ENCODE peak calls at places on chromosomes 12 and 14, in five cellular contexts. One of them, this sample, is unnamed.

GRCh38 chr14:100382106-100382455 is 58.9 kb downstream of the SLC25A47 start:
- DNase-seq in HepG2: no peak
- DNase-seq in K562: no peak
- DNase-seq in PC-3: no peak
- DNase-seq in IMR-90: no peak
- DNase-seq in this sample: no peak

GRCh38 chr14:86521032-86521730 is 991.2 kb downstream of the FLRT2 start:
- DNase-seq in HepG2: no peak
- DNase-seq in PC-3: no peak
- DNase-seq in IMR-90: no peak
- DNase-seq in K562: no peak
- DNase-seq in this sample: no peak

GRCh38 chr14:83974647-83975163 is 1555.2 kb upstream of the FLRT2 start:
- DNase-seq in K562: no peak
- DNase-seq in IMR-90: no peak
- DNase-seq in HepG2: no peak
- DNase-seq in PC-3: no peak
- DNase-seq in this sample: no peak

GRCh38 chr14:51006781-51007211 is 62.5 kb upstream of the PYGL start:
- DNase-seq in HepG2: no peak
- DNase-seq in PC-3: peak
- DNase-seq in K562: no peak
- DNase-seq in IMR-90: peak
- DNase-seq in this sample: no peak

GRCh38 chr12:72523754-72524153 is 251.6 kb downstream of the TRHDE start:
- DNase-seq in PC-3: no peak
- DNase-seq in IMR-90: no peak
- DNase-seq in HepG2: no peak
- DNase-seq in K562: no peak
- DNase-seq in this sample: no peak

GRCh38 chr12:20602671-20603402 is 92.3 kb upstream of the SLCO1C1 start:
- DNase-seq in IMR-90: peak
- DNase-seq in HepG2: no peak
- DNase-seq in PC-3: peak
- DNase-seq in K562: no peak
- DNase-seq in this sample: no peak

GRCh38 chr14:75274899-75275569 is 3.6 kb upstream of the FOS start:
- DNase-seq in HepG2: no peak
- DNase-seq in K562: no peak
- DNase-seq in PC-3: no peak
- DNase-seq in IMR-90: peak
- DNase-seq in this sample: no peak

GRCh38 chr12:17550011-17550410 is 540.0 kb downstream of the RERGL start:
- DNase-seq in IMR-90: no peak
- DNase-seq in HepG2: no peak
- DNase-seq in K562: no peak
- DNase-seq in PC-3: no peak
- DNase-seq in this sample: no peak

GRCh38 chr14:102873546-102874061 is 48.9 kb upstream of the AMN start:
- DNase-seq in K562: no peak
- DNase-seq in PC-3: no peak
- DNase-seq in HepG2: peak
- DNase-seq in IMR-90: no peak
- DNase-seq in this sample: no peak

GRCh38 chr12:13196302-13196921 is at the start of gene EMP1:
- DNase-seq in PC-3: peak
- DNase-seq in IMR-90: peak
- DNase-seq in K562: no peak
- DNase-seq in HepG2: peak
- DNase-seq in this sample: peak

GRCh38 chr12:107660861-107661415 is 24.7 kb upstream of the PWP1 start:
- DNase-seq in K562: no peak
- DNase-seq in IMR-90: no peak
- DNase-seq in HepG2: no peak
- DNase-seq in PC-3: no peak
- DNase-seq in this sample: no peak

GRCh38 chr12:124479680-124480468 is 87.5 kb downstream of the NCOR2 start:
- DNase-seq in IMR-90: no peak
- DNase-seq in K562: no peak
- DNase-seq in HepG2: no peak
- DNase-seq in PC-3: no peak
- DNase-seq in this sample: peak

GRCh38 chr14:68137704-68138619 is 318.4 kb downstream of the RAD51B start:
- DNase-seq in IMR-90: peak
- DNase-seq in K562: peak
- DNase-seq in HepG2: peak
- DNase-seq in PC-3: peak
- DNase-seq in this sample: peak

GRCh38 chr14:59918824-59919581 is 941 bp upstream of the LRRC9 start:
- DNase-seq in K562: peak
- DNase-seq in PC-3: peak
- DNase-seq in IMR-90: peak
- DNase-seq in HepG2: peak
- DNase-seq in this sample: peak

GRCh38 chr12:106957617-106958016 is 1.9 kb downstream of the TMEM263 start:
- DNase-seq in PC-3: no peak
- DNase-seq in IMR-90: no peak
- DNase-seq in K562: no peak
- DNase-seq in HepG2: no peak
- DNase-seq in this sample: no peak

GRCh38 chr14:106268013-106268727 is 741.8 kb downstream of the TMEM121 start:
- DNase-seq in IMR-90: no peak
- DNase-seq in PC-3: no peak
- DNase-seq in K562: peak
- DNase-seq in HepG2: no peak
- DNase-seq in this sample: no peak

GRCh38 chr12:89470741-89471504 is 53.7 kb downstream of the GALNT4 start:
- DNase-seq in HepG2: peak
- DNase-seq in PC-3: peak
- DNase-seq in K562: peak
- DNase-seq in IMR-90: peak
- DNase-seq in this sample: peak

GRCh38 chr14:74671789-74672188 is 41.1 kb downstream of the AREL1 start:
- DNase-seq in HepG2: no peak
- DNase-seq in PC-3: peak
- DNase-seq in K562: no peak
- DNase-seq in IMR-90: peak
- DNase-seq in this sample: no peak

GRCh38 chr14:45434221-45434620 is 181.2 kb upstream of the MIS18BP1 start:
- DNase-seq in IMR-90: no peak
- DNase-seq in HepG2: no peak
- DNase-seq in PC-3: no peak
- DNase-seq in K562: no peak
- DNase-seq in this sample: no peak

GRCh38 chr14:97523936-97524335 is 726.8 kb downstream of the VRK1 start:
- DNase-seq in IMR-90: no peak
- DNase-seq in HepG2: no peak
- DNase-seq in PC-3: peak
- DNase-seq in K562: no peak
- DNase-seq in this sample: no peak
- H2AFZ ChIP-seq in IMR-90: no peak
- H2AFZ ChIP-seq in HepG2: no peak
- H2AFZ ChIP-seq in PC-3: peak
- H2AFZ ChIP-seq in K562: no peak
- H2AFZ ChIP-seq in this sample: no peak

GRCh38 chr14:29953501-29953900 is 25.9 kb upstream of the PRKD1 start:
- DNase-seq in PC-3: no peak
- DNase-seq in IMR-90: no peak
- DNase-seq in K562: no peak
- DNase-seq in HepG2: no peak
- DNase-seq in this sample: no peak
- H3K4me2 ChIP-seq in PC-3: no peak
- H3K4me2 ChIP-seq in IMR-90: no peak
- H3K4me2 ChIP-seq in K562: no peak
- H3K4me2 ChIP-seq in HepG2: no peak
- H3K4me2 ChIP-seq in this sample: no peak

DNA sequence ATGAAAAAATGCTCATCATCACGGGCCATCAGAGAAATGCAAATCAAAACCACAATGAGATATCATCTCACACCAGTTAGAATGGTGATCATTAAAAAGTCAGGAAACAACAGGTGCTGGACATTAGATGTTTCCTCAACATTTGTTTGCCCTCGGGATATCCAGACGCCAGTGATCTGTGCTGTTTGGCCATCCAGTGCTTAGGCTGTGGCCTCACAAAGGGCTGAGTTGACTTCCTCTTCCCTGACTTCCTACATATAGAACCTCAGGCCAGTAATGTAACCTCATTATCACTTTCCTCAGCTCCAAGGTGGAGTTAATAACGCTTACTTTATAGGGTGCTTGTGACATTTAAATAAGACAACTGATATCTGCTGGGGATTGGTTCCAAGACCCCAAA is 51.8 kb downstream of the SLC15A5 start:
- DNase-seq in HepG2: no peak
- DNase-seq in IMR-90: no peak
- DNase-seq in PC-3: no peak
- DNase-seq in K562: no peak
- DNase-seq in this sample: no peak
- H2AFZ ChIP-seq in HepG2: no peak
- H2AFZ ChIP-seq in IMR-90: no peak
- H2AFZ ChIP-seq in PC-3: no peak
- H2AFZ ChIP-seq in K562: no peak
- H2AFZ ChIP-seq in this sample: no peak

GRCh38 chr14:93032301-93032929 is 83.3 kb downstream of the ITPK1 start:
- DNase-seq in IMR-90: no peak
- DNase-seq in HepG2: no peak
- DNase-seq in PC-3: peak
- DNase-seq in K562: no peak
- DNase-seq in this sample: peak
- H3K4me2 ChIP-seq in IMR-90: no peak
- H3K4me2 ChIP-seq in HepG2: no peak
- H3K4me2 ChIP-seq in PC-3: peak
- H3K4me2 ChIP-seq in K562: no peak
- H3K4me2 ChIP-seq in this sample: peak

GRCh38 chr14:70894868-70895267 is 12.4 kb upstream of the PCNX1 start:
- DNase-seq in K562: no peak
- DNase-seq in IMR-90: peak
- DNase-seq in HepG2: peak
- DNase-seq in PC-3: no peak
- DNase-seq in this sample: no peak
- H2AFZ ChIP-seq in K562: no peak
- H2AFZ ChIP-seq in IMR-90: no peak
- H2AFZ ChIP-seq in HepG2: no peak
- H2AFZ ChIP-seq in PC-3: no peak
- H2AFZ ChIP-seq in this sample: no peak

This sample was measured in neural progenitor cell.